ENCODE peak calls at places on chromosomes 1 and 21, in nine cellular contexts. Q is GM13976, K is NAMALWA, G is iris pigment epithelial cell, P is pons, F is occipital lobe, N is T-helper 17 cell, T is aorta, J is T follicular helper cell. W is an unnamed sample.

GRCh38 chr1:112761714-112762480 is 46.8 kb upstream of the PPM1J start:
- DNase-seq in Q (no peak), K (no peak), G (no peak), P (no peak), F (no peak), N (no peak), T (no peak), J (no peak), W (no peak)

GRCh38 chr1:219339466-219339865 is 165.8 kb downstream of the LYPLAL1 start:
- DNase-seq in Q (no peak), K (no peak), G (peak), P (no peak), F (no peak), N (no peak), T (no peak), J (no peak), W (no peak)

GRCh38 chr1:169330927-169331326 is 36.7 kb downstream of the NME7 start:
- DNase-seq in Q (no peak), K (no peak), G (no peak), P (no peak), F (no peak), N (no peak), T (no peak), J (no peak), W (no peak)

GRCh38 chr1:164617607-164618564 is 58.9 kb downstream of the PBX1 start:
- DNase-seq in Q (no peak), K (peak), G (peak), P (peak), F (no peak), N (no peak), T (no peak), J (no peak), W (no peak)

GRCh38 chr1:211920141-211920572 is 89.6 kb upstream of the LPGAT1 start:
- DNase-seq in Q (no peak), K (no peak), G (peak), P (no peak), F (no peak), N (no peak), T (peak), J (no peak), W (no peak)

GRCh38 chr1:161810780-161811179 is 44.7 kb downstream of the ATF6 start:
- DNase-seq in Q (no peak), K (no peak), G (no peak), P (no peak), F (no peak), N (no peak), T (no peak), J (no peak), W (no peak)

GRCh38 chr1:226661965-226662364 is 77.1 kb downstream of the ITPKB start:
- DNase-seq in Q (no peak), K (peak), G (no peak), P (no peak), F (no peak), N (no peak), T (peak), J (no peak), W (peak)

GRCh38 chr1:228335406-228336307 is 71.0 kb downstream of the TRIM11 start:
- DNase-seq in Q (no peak), K (no peak), G (no peak), P (no peak), F (no peak), N (no peak), T (peak), J (no peak), W (peak)

GRCh38 chr1:65209005-65209885 is 61.2 kb downstream of the AK4 start:
- DNase-seq in Q (peak), K (peak), G (peak), P (peak), F (no peak), N (no peak), T (no peak), J (no peak), W (no peak)

GRCh38 chr1:196260267-196260666 is 348.0 kb downstream of the KCNT2 start:
- DNase-seq in Q (no peak), K (no peak), G (no peak), P (no peak), F (no peak), N (no peak), T (no peak), J (no peak), W (no peak)

GRCh38 chr1:231750818-231751623 is 124.4 kb downstream of the DISC1 start:
- DNase-seq in Q (no peak), K (no peak), G (no peak), P (no peak), F (no peak), N (no peak), T (no peak), J (no peak), W (no peak)

GRCh38 chr21:32457360-32457840 is 44.9 kb downstream of the EVA1C start:
- DNase-seq in Q (no peak), K (no peak), G (no peak), P (peak), F (no peak), N (no peak), T (peak), J (no peak), W (peak)

GRCh38 chr1:32180186-32181060 is 948 bp downstream of the TXLNA start:
- DNase-seq in Q (peak), K (peak), G (peak), P (no peak), F (no peak), N (no peak), T (peak), J (no peak), W (peak)

GRCh38 chr21:23853796-23854379 is 1753.4 kb downstream of the MRPL39 start:
- DNase-seq in Q (peak), K (peak), G (peak), P (peak), F (no peak), N (no peak), T (no peak), J (no peak), W (no peak)

GRCh38 chr21:26127918-26128317 is 42.7 kb downstream of the APP start:
- DNase-seq in Q (no peak), K (no peak), G (peak), P (peak), F (peak), N (no peak), T (no peak), J (no peak), W (no peak)

GRCh38 chr1:32219022-32219421 is 3.1 kb downstream of the TMEM234 start:
- DNase-seq in Q (no peak), K (no peak), G (no peak), P (no peak), F (no peak), N (no peak), T (no peak), J (no peak), W (no peak)

GRCh38 chr1:201694615-201695335 is 134.2 kb upstream of the IPO9 start:
- DNase-seq in Q (no peak), K (no peak), G (no peak), P (no peak), F (no peak), N (no peak), T (peak), J (no peak), W (no peak)

GRCh38 chr1:232183802-232184201 is 446.1 kb downstream of the SIPA1L2 start:
- DNase-seq in Q (no peak), K (no peak), G (no peak), P (no peak), F (no peak), N (no peak), T (no peak), J (no peak), W (no peak)

GRCh38 chr1:243396424-243396823 is 140.6 kb downstream of the SDCCAG8 start:
- DNase-seq in Q (no peak), K (no peak), G (no peak), P (no peak), F (no peak), N (no peak), T (no peak), J (no peak), W (no peak)

GRCh38 chr1:3575953-3576352 is 35.4 kb downstream of the MEGF6 start:
- DNase-seq in Q (no peak), K (no peak), G (no peak), P (no peak), F (no peak), N (no peak), T (no peak), J (no peak), W (no peak)

GRCh38 chr1:12177156-12177998 is 10.6 kb downstream of the TNFRSF1B start:
- DNase-seq in Q (no peak), K (no peak), G (no peak), P (no peak), F (no peak), N (no peak), T (no peak), J (peak), W (no peak)

GRCh38 chr21:38196033-38196432 is 60.8 kb upstream of the KCNJ15 start:
- DNase-seq in Q (no peak), K (no peak), G (no peak), P (no peak), F (no peak), N (no peak), T (no peak), J (no peak), W (no peak)

GRCh38 chr1:46687095-46687659 is 15.5 kb downstream of the TEX38 start:
- DNase-seq in Q (no peak), K (no peak), G (peak), P (peak), F (no peak), N (no peak), T (peak), J (no peak), W (peak)

GRCh38 chr1:118963456-118964430 is 24.4 kb downstream of the TBX15 start:
- DNase-seq in Q (no peak), K (peak), G (peak), P (no peak), F (no peak), N (no peak), T (no peak), J (no peak), W (no peak)

GRCh38 chr1:242349636-242350035 is 174.9 kb downstream of the PLD5 start:
- DNase-seq in Q (no peak), K (no peak), G (no peak), P (no peak), F (no peak), N (no peak), T (no peak), J (no peak), W (no peak)

GRCh38 chr1:154840557-154841176 is 29.4 kb downstream of the KCNN3 start:
- DNase-seq in Q (no peak), K (no peak), G (peak), P (no peak), F (no peak), N (no peak), T (no peak), J (no peak), W (no peak)

GRCh38 chr1:94873520-94874351 is 53.2 kb downstream of the CNN3 start:
- DNase-seq in Q (no peak), K (peak), G (no peak), P (peak), F (peak), N (no peak), T (no peak), J (no peak), W (peak)

GRCh38 chr1:92482665-92483441 is 3.9 kb downstream of the GFI1 start:
- DNase-seq in Q (peak), K (peak), G (no peak), P (no peak), F (no peak), N (peak), T (peak), J (peak), W (no peak)

GRCh38 chr1:168621356-168621755 is 45.0 kb downstream of the XCL1 start:
- DNase-seq in Q (no peak), K (no peak), G (peak), P (no peak), F (no peak), N (no peak), T (no peak), J (no peak), W (no peak)

GRCh38 chr1:193486671-193487229 is 300.3 kb upstream of the B3GALT2 start:
- DNase-seq in Q (no peak), K (no peak), G (peak), P (no peak), F (no peak), N (no peak), T (no peak), J (no peak), W (no peak)

GRCh38 chr1:84375965-84376910 is 22.0 kb upstream of the DNASE2B start:
- DNase-seq in Q (no peak), K (no peak), G (peak), P (no peak), F (no peak), N (no peak), T (no peak), J (no peak), W (peak)

GRCh38 chr1:151924691-151925587 is 15.6 kb upstream of the THEM4 start:
- DNase-seq in Q (peak), K (no peak), G (peak), P (no peak), F (no peak), N (no peak), T (no peak), J (no peak), W (no peak)

GRCh38 chr1:33634806-33635205 is 162.4 kb downstream of the ZSCAN20 start:
- DNase-seq in Q (peak), K (peak), G (peak), P (no peak), F (no peak), N (no peak), T (no peak), J (no peak), W (no peak)

GRCh38 chr1:151839457-151840409 is at the start of gene C2CD4D:
- DNase-seq in Q (peak), K (no peak), G (peak), P (peak), F (peak), N (peak), T (peak), J (peak), W (no peak)

GRCh38 chr1:10638559-10639300 is 157.7 kb downstream of the CASZ1 start:
- DNase-seq in Q (no peak), K (no peak), G (no peak), P (no peak), F (no peak), N (no peak), T (no peak), J (no peak), W (no peak)